ENCODE peak calls at places on chromosome 19, in eight cellular contexts. E is IMR-90, K is mesendoderm, Q is GM23248, A is fibroblast of lung, Z is NT2/D1, Y is Karpas-422, W is mammary epithelial cell. U is an unnamed sample. For H3K4me1, the result is how much of the 10 kb centered on the place peaks cover.

GRCh38 chr19:8592231-8593009 is 15.2 kb upstream of the MYO1F start:
- DNase-seq in E (peak), K (peak), Q (peak), A (peak), Z (peak), Y (peak), W (peak), U (peak)

GRCh38 chr19:49434907-49435577 is 6.3 kb downstream of the SLC17A7 start:
- DNase-seq in E (no peak), K (no peak), Q (no peak), A (no peak), Z (no peak), Y (peak), W (no peak), U (no peak)

GRCh38 chr19:17329768-17330545 is 4.7 kb downstream of the ANO8 start:
- DNase-seq in E (no peak), K (no peak), Q (no peak), A (no peak), Z (no peak), Y (no peak), W (no peak), U (no peak)

GRCh38 chr19:18856385-18857126 is 24.8 kb downstream of the UPF1 start:
- DNase-seq in E (no peak), K (peak), Q (peak), A (no peak), Z (no peak), Y (no peak), W (peak), U (no peak)

GRCh38 chr19:3073159-3073563 is 10.9 kb upstream of the TLE5 start:
- DNase-seq in E (peak), K (peak), Q (peak), A (peak), Z (no peak), Y (no peak), W (peak), U (peak)

GRCh38 chr19:6509118-6509971 is 7.2 kb upstream of the TUBB4A start:
- DNase-seq in E (no peak), K (no peak), Q (peak), A (no peak), Z (no peak), Y (peak), W (no peak), U (no peak)

GRCh38 chr19:1811472-1811894 is 593 bp downstream of the ATP8B3 start:
- DNase-seq in E (peak), K (peak), Q (peak), A (peak), Z (no peak), Y (no peak), W (peak), U (peak)

GRCh38 chr19:51688665-51689571 is 4.2 kb upstream of the SPACA6 start:
- DNase-seq in E (peak), K (peak), Q (peak), A (peak), Z (peak), Y (no peak), W (peak), U (peak)

GRCh38 chr19:19866599-19867248 is 1.0 kb downstream of the ZNF253 start:
- DNase-seq in E (no peak), K (peak), Q (peak), A (peak), Z (peak), Y (peak), W (peak), U (peak)

GRCh38 chr19:15404780-15405211 is 14.0 kb downstream of the AKAP8L start:
- DNase-seq in E (no peak), K (no peak), Q (no peak), A (no peak), Z (no peak), Y (no peak), W (no peak), U (no peak)
- H3K9ac ChIP-seq in E (no peak), K (no peak), Q (no peak), A (no peak), Z (no peak), Y (no peak), W (no peak), U (no peak)

GRCh38 chr19:4327877-4328242 is 10.8 kb downstream of the STAP2 start:
- DNase-seq in E (no peak), K (no peak), Q (no peak), A (no peak), Z (no peak), Y (no peak), W (no peak), U (no peak)

GRCh38 chr19:4329858-4330257 is 8.8 kb downstream of the STAP2 start:
- DNase-seq in E (no peak), K (no peak), Q (no peak), A (no peak), Z (no peak), Y (no peak), W (no peak), U (no peak)

GRCh38 chr19:4326837-4327251 is 11.8 kb downstream of the STAP2 start:
- DNase-seq in E (no peak), K (peak), Q (no peak), A (no peak), Z (peak), Y (no peak), W (no peak), U (no peak)

GRCh38 chr19:4327252-4327876 is 11.3 kb downstream of the STAP2 start:
- DNase-seq in E (peak), K (peak), Q (peak), A (peak), Z (peak), Y (peak), W (no peak), U (peak)

GRCh38 chr19:4328243-4328990 is 10.2 kb downstream of the STAP2 start:
- DNase-seq in E (peak), K (peak), Q (peak), A (peak), Z (peak), Y (peak), W (no peak), U (peak)
- H3K4me3 ChIP-seq in E (peak), K (peak), Q (peak), A (no peak), Z (peak), Y (no peak), W (peak), U (peak)

DNA sequence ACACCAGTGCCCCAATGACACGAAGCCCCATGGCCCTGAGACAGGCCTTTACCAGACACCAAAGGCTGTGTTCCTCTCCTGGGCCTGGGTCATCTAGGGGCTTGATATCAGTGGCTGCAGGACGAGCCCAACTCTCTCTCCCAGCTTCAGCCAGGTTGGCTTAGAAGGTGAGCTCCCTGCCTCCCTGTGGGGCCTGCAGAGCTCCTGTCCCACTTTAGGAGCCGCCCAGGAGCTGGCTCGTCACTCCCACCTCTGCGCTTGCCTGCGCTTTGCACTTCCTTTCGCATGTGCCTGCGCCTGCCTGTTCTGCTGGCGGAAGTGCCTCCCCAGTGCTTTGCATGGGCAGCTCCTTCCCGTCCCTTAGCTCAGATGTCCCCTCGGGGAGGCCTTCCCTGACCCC is 4.9 kb downstream of the CALM3 start:
- DNase-seq in E (no peak), K (no peak), Q (no peak), A (no peak), Z (no peak), Y (no peak), W (no peak), U (no peak)
- H3K4me1 ChIP-seq in E (under half), K (under half), Q (under half), A (under half), Z (under half), Y (under half), W (under half), U (under half)

DNA sequence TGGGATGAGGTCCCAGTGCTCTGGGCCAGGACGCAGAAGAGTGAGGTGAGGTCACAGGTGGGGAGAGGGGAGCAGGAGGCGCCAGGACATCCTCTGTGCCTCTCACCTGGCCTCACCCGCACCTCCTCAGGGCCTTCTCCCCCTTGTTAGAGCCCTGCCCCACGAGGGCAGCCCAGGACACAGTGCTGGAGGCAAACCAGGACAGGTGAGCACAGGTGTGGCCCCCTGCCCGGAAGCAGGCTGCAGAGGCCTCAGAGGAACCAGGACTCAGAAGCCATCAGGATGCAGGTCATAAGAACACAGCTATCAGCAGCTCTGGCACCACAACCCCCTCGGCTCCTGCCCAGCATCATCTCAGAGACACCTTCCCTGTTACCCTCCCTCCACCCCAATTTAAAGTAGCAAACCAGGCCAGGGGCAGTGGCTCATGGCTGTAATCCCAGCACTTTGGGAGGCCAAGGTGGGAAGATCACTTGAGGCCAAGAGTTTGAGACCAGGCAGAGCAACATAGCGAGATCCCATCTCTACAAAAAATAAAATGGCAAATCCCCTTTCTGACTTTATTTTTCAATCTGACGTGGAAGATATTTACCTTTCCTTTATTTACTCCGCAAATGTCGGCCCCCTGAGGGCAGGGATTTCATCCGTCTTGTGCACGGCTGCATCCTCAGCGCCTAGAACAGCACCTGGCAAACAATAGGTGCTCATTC is at the start of gene CEACAM16:
- DNase-seq in E (no peak), K (no peak), Q (no peak), A (no peak), Z (no peak), Y (no peak), W (no peak), U (no peak)
- H3K9ac ChIP-seq in E (no peak), K (no peak), Q (no peak), A (no peak), Z (no peak), Y (no peak), W (no peak), U (no peak)

DNA sequence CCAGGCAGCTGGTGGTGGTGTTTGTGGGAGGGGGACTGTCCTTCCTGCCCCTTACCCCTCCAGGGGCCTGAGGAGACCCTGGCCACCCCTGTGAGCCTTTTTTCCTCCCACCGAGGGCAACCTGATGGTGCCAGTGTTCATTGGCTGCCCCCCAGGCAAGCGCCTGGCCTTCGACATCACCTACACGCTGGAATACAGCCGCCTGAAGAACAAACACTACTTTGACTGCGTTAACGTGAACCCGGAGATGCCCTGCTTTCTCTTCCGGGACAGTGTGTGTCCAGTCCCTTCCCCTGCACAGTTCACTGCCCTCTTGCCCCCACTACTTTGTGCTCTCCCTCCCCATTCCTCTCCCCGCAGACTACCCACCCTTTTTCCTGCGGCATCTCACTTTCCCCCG is 7.3 kb upstream of the PSMD8 start:
- DNase-seq in E (no peak), K (no peak), Q (no peak), A (no peak), Z (no peak), Y (no peak), W (no peak), U (no peak)
- H3K4me3 ChIP-seq in E (no peak), K (no peak), Q (no peak), A (no peak), Z (no peak), Y (no peak), W (no peak), U (no peak)

DNA sequence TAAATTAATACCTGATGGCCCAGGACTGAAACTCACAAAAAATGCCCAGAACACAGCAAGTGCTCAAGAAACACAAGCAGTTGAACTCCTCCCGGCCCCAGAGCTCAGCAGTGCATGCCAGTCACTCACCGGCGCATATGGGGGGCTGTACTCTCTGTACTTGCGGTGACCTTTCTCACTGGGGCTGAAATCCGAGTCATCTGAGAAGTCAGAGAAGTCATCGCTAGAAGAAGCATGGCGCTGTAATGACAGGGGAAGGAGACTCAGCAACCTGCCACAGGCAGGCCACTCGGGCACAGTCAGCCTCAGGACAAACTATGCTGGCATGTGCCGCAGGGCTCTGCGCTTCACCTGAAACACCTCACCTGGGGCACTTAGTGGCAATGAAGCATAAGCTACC is 19.7 kb downstream of the ZC3H4 start:
- DNase-seq in E (no peak), K (no peak), Q (peak), A (no peak), Z (no peak), Y (no peak), W (no peak), U (no peak)
- H3K4me1 ChIP-seq in E (under half), K (under half), Q (under half), A (under half), Z (under half), Y (under half), W (under half), U (under half)

GRCh38 chr19:54959840-54960239 is 6.3 kb upstream of the NLRP2 start:
- DNase-seq in E (no peak), K (no peak), Q (no peak), A (no peak), Z (no peak), Y (peak), W (no peak), U (no peak)
- H3K9ac ChIP-seq in E (no peak), K (no peak), Q (no peak), A (no peak), Z (no peak), Y (peak), W (no peak), U (no peak)